ENCODE peak calls at places on chromosomes 13 and 19, in six cellular contexts. Y is heart left ventricle, F is cardiac muscle cell, M is neuronal stem cell, L is GM23248, D is spleen. U is an unnamed sample.

GRCh38 chr19:1117654-1118053 is 13.9 kb downstream of the GPX4 start:
- DNase-seq in Y (no peak), F (no peak), M (no peak), L (no peak), D (peak; percentile 71), U (no peak)

GRCh38 chr13:108463365-108463764 is 166.0 kb upstream of the MYO16 start:
- DNase-seq in Y (no peak), F (no peak), M (no peak), L (peak; percentile 64), D (no peak), U (no peak)

GRCh38 chr19:9917322-9917721 is 19.0 kb downstream of the OLFM2 start:
- DNase-seq in Y (peak; percentile 20), F (peak; percentile 57), M (no peak), L (peak; percentile 82), D (no peak), U (no peak)

GRCh38 chr19:33795370-33796163 is 1.1 kb upstream of the KCTD15 start:
- DNase-seq in Y (peak; percentile 91), F (peak; percentile 95), M (peak; percentile 88), L (peak; percentile 92), D (peak; percentile 88), U (peak; percentile 86)

GRCh38 chr19:2294377-2295335 is 12.7 kb upstream of the PEAK3 start:
- DNase-seq in Y (no peak), F (no peak), M (no peak), L (peak; percentile 86), D (peak; percentile 77), U (no peak)

GRCh38 chr19:41350735-41351338 is 2.9 kb downstream of the TGFB1 start:
- DNase-seq in Y (no peak), F (no peak), M (no peak), L (peak; percentile 53), D (no peak), U (no peak)

GRCh38 chr13:51666316-51666715 is 82.1 kb downstream of the WDFY2 start:
- DNase-seq in Y (no peak), F (no peak), M (no peak), L (no peak), D (no peak), U (no peak)

GRCh38 chr19:1244693-1245451 is 3.3 kb downstream of the ATP5F1D start:
- DNase-seq in Y (peak; percentile 80), F (no peak), M (no peak), L (peak; percentile 65), D (peak; percentile 92), U (peak; percentile 92)

GRCh38 chr19:34134190-34135032 is 37.9 kb upstream of the LSM14A start:
- DNase-seq in Y (peak; percentile 88), F (peak; percentile 93), M (peak; percentile 87), L (peak; percentile 82), D (peak; percentile 96), U (peak; percentile 89)

GRCh38 chr19:37817180-37817911 is 38.0 kb upstream of the ZNF573 start:
- DNase-seq in Y (peak; percentile 90), F (peak; percentile 88), M (peak; percentile 63), L (peak; percentile 59), D (peak; percentile 84), U (peak; percentile 29)

GRCh38 chr13:30255696-30256095 is 51.7 kb downstream of the KATNAL1 start:
- DNase-seq in Y (no peak), F (no peak), M (no peak), L (peak; percentile 10), D (no peak), U (no peak)

GRCh38 chr13:40187324-40187795 is 479.1 kb downstream of the FOXO1 start:
- DNase-seq in Y (no peak), F (no peak), M (no peak), L (no peak), D (peak; percentile 78), U (no peak)

GRCh38 chr13:42985312-42986175 is 6.5 kb downstream of the EPSTI1 start:
- DNase-seq in Y (no peak), F (no peak), M (no peak), L (peak; percentile 43), D (no peak), U (peak; percentile 73)

GRCh38 chr19:40578442-40578908 is 1.8 kb downstream of the SHKBP1 start:
- DNase-seq in Y (peak; percentile 26), F (no peak), M (no peak), L (peak; percentile 28), D (no peak), U (no peak)

GRCh38 chr13:30027569-30028455 is 177.4 kb upstream of the UBL3 start:
- DNase-seq in Y (no peak), F (no peak), M (no peak), L (peak; percentile 70), D (no peak), U (no peak)

GRCh38 chr19:41997121-41997850 is 3.3 kb upstream of the ATP1A3 start:
- DNase-seq in Y (no peak), F (peak; percentile 86), M (peak; percentile 69), L (peak; percentile 75), D (no peak), U (no peak)

GRCh38 chr13:44312898-44313551 is 60.6 kb upstream of the SERP2 start:
- DNase-seq in Y (no peak), F (no peak), M (no peak), L (peak; percentile 94), D (no peak), U (no peak)

GRCh38 chr19:28217064-28217463 is 995.9 kb downstream of the UQCRFS1 start:
- DNase-seq in Y (no peak), F (no peak), M (no peak), L (no peak), D (no peak), U (no peak)

GRCh38 chr19:18173572-18174294 is at the start of gene IFI30:
- DNase-seq in Y (peak; percentile 80), F (peak; percentile 58), M (no peak), L (peak; percentile 70), D (peak; percentile 97), U (peak; percentile 93)

DNA sequence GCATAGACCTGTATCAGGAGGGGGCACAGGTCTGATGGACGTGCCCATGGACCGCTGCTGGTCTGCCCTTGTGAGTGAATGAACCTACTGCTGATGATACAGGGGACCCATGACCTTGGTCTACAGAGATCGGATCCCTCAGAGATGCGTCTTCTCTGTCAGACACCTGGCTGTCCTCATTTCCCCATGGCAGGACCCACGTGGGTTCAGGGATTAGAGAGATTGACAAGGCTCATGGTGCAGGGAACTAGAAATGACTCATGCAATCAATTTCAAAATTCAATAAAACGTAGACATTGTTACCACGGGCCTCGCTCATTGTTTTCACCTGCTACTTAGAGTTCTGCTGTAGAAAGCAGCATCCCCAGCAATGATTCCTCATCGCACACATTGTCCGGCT is 962 bp upstream of the TPRX1 start:
- DNase-seq in Y (no peak), F (no peak), M (no peak), L (no peak), D (no peak), U (no peak)
- H3K27ac ChIP-seq in Y (no peak overlapping the region), F (no peak overlapping the region), M (no peak overlapping the region), L (no peak overlapping the region), D (no peak overlapping the region), U (no peak overlapping the region)

GRCh38 chr19:56134655-56134922 is 6.5 kb upstream of the ZNF444 start:
- DNase-seq in Y (no peak), F (no peak), M (no peak), L (no peak), D (no peak), U (no peak)

GRCh38 chr19:56136362-56136761 is 4.7 kb upstream of the ZNF444 start:
- DNase-seq in Y (no peak), F (no peak), M (no peak), L (no peak), D (no peak), U (no peak)

GRCh38 chr19:56133858-56134654 is 7.0 kb upstream of the ZNF444 start:
- DNase-seq in Y (no peak), F (no peak), M (no peak), L (peak; percentile 63), D (no peak), U (no peak)

GRCh38 chr19:56131651-56132050 is 9.4 kb upstream of the ZNF444 start:
- DNase-seq in Y (no peak), F (no peak), M (no peak), L (no peak), D (no peak), U (no peak)

GRCh38 chr19:56132316-56132822 is 8.7 kb upstream of the ZNF444 start:
- DNase-seq in Y (no peak), F (peak; percentile 72), M (no peak), L (no peak), D (no peak), U (no peak)
- H3K27ac ChIP-seq in Y (peak overlapping the region; percentile 46), F (peak overlapping the region; percentile 92), M (peak overlapping the region; percentile 82), L (no peak overlapping the region), D (peak overlapping the region; percentile 20), U (no peak overlapping the region)

GRCh38 chr19:50042363-50043024 is 16.7 kb downstream of the ZNF473 start:
- DNase-seq in Y (no peak), F (no peak), M (no peak), L (no peak), D (no peak), U (no peak)

GRCh38 chr19:50044922-50045321 is 19.1 kb downstream of the ZNF473 start:
- DNase-seq in Y (no peak), F (no peak), M (no peak), L (no peak), D (no peak), U (no peak)

GRCh38 chr19:50046649-50047503 is 21.1 kb downstream of the ZNF473 start:
- DNase-seq in Y (peak; percentile 28), F (peak; percentile 2), M (no peak), L (peak; percentile 71), D (no peak), U (peak; percentile 49)

GRCh38 chr19:50040967-50041366 is 15.2 kb downstream of the ZNF473 start:
- DNase-seq in Y (no peak), F (no peak), M (no peak), L (no peak), D (no peak), U (no peak)

GRCh38 chr19:50043967-50044366 is 18.2 kb downstream of the ZNF473 start:
- DNase-seq in Y (no peak), F (no peak), M (no peak), L (no peak), D (no peak), U (no peak)
- H3K27ac ChIP-seq in Y (no peak overlapping the region), F (no peak overlapping the region), M (no peak overlapping the region), L (no peak overlapping the region), D (no peak overlapping the region), U (no peak overlapping the region)

GRCh38 chr19:54102421-54103169 is at the start of gene NDUFA3:
- DNase-seq in Y (peak; percentile 98), F (peak; percentile 99), M (peak; percentile 98), L (peak; percentile 100), D (peak; percentile 99), U (peak; percentile 96)

GRCh38 chr19:54095136-54095858 is 5.3 kb downstream of the OSCAR start:
- DNase-seq in Y (no peak), F (no peak), M (no peak), L (no peak), D (no peak), U (no peak)

GRCh38 chr19:54094601-54095000 is 6.0 kb downstream of the OSCAR start:
- DNase-seq in Y (no peak), F (no peak), M (no peak), L (no peak), D (no peak), U (no peak)

GRCh38 chr19:54100560-54100959 is at the start of gene OSCAR:
- DNase-seq in Y (no peak), F (no peak), M (no peak), L (no peak), D (peak; percentile 82), U (no peak)

DNA sequence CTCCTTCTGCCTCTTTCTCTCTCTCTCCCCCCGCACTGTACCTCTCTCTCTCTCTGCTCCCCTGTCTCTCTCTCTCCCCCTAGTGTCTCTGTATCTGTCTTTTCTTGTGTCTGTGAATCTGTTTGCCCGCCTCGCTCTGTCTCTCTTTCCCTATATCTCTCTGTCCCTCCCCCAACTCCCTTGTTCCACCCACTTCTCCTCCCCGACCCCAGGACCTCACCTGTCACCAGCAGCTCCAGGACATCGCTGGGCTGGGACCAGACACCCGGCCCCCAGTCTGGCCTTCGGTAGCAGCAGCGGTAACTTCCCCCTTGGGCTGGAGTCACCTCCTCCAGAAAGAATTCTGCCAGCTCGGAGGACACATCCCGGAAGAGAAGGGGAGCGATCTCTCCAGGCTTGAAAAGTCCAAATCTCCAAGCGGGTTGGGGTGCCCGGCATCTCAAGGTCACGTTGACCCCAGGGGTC is 3.9 kb downstream of the OSCAR start:
- DNase-seq in Y (no peak), F (no peak), M (no peak), L (peak; percentile 66), D (peak; percentile 86), U (peak; percentile 53)
- H3K27ac ChIP-seq in Y (no peak overlapping the region), F (no peak overlapping the region), M (no peak overlapping the region), L (peak overlapping the region; percentile 22), D (peak overlapping the region; percentile 33), U (no peak overlapping the region)